ENCODE peak calls at places on chromosome 1, in five cellular contexts. One of them, this sample, is unnamed.

GRCh38 chr1:204123376-204123775 is 28.5 kb downstream of the ETNK2 start:
- DNase-seq in GM10248: no peak
- DNase-seq in HEK293T: peak; percentile 62
- DNase-seq in naive B cell: no peak
- DNase-seq in NCI-H1105 treated with DMSO at 0.1 percent for 48 hours: no peak
- DNase-seq in this sample: peak; percentile 19

GRCh38 chr1:109787211-109787844 is 23.6 kb upstream of the EPS8L3 start:
- DNase-seq in GM10248: no peak
- DNase-seq in HEK293T: no peak
- DNase-seq in naive B cell: no peak
- DNase-seq in NCI-H1105 treated with DMSO at 0.1 percent for 48 hours: no peak
- DNase-seq in this sample: no peak

GRCh38 chr1:157678721-157679120 is 21.8 kb downstream of the FCRL3 start:
- DNase-seq in GM10248: no peak
- DNase-seq in HEK293T: no peak
- DNase-seq in naive B cell: no peak
- DNase-seq in NCI-H1105 treated with DMSO at 0.1 percent for 48 hours: no peak
- DNase-seq in this sample: no peak

GRCh38 chr1:17892851-17893250 is 137.7 kb downstream of the ACTL8 start:
- DNase-seq in GM10248: no peak
- DNase-seq in HEK293T: no peak
- DNase-seq in naive B cell: no peak
- DNase-seq in NCI-H1105 treated with DMSO at 0.1 percent for 48 hours: no peak
- DNase-seq in this sample: no peak

GRCh38 chr1:185369786-185370185 is 52.7 kb upstream of the IVNS1ABP start:
- DNase-seq in GM10248: no peak
- DNase-seq in HEK293T: no peak
- DNase-seq in naive B cell: no peak
- DNase-seq in NCI-H1105 treated with DMSO at 0.1 percent for 48 hours: no peak
- DNase-seq in this sample: no peak

GRCh38 chr1:46489638-46490602 is at the start of gene DMBX1:
- DNase-seq in GM10248: no peak
- DNase-seq in HEK293T: peak; percentile 93
- DNase-seq in naive B cell: no peak
- DNase-seq in NCI-H1105 treated with DMSO at 0.1 percent for 48 hours: peak; percentile 59
- DNase-seq in this sample: no peak

GRCh38 chr1:15929258-15929935 is 46.5 kb downstream of the ZBTB17 start:
- DNase-seq in GM10248: no peak
- DNase-seq in HEK293T: no peak
- DNase-seq in naive B cell: no peak
- DNase-seq in NCI-H1105 treated with DMSO at 0.1 percent for 48 hours: no peak
- DNase-seq in this sample: no peak

GRCh38 chr1:27388337-27389005 is 4.0 kb upstream of the GPR3 start:
- DNase-seq in GM10248: peak; percentile 72
- DNase-seq in HEK293T: peak; percentile 64
- DNase-seq in naive B cell: peak; percentile 69
- DNase-seq in NCI-H1105 treated with DMSO at 0.1 percent for 48 hours: peak; percentile 58
- DNase-seq in this sample: peak; percentile 46